ENCODE peak calls at places on chromosomes 5 and 9, in ten cellular contexts. P is right lobe of liver, Q is AG20443, M is amniotic epithelial cell, Y is NCI-H2107, U is right cardiac atrium, D is choroid plexus epithelial cell, A is CMK, G is transverse colon, E is lower lobe of right lung. K is an unnamed sample.

GRCh38 chr9:23123048-23123632 is 676.5 kb downstream of the DMRTA1 start:
- DNase-seq in P (no peak), Q (peak; percentile 30), M (peak; percentile 31), Y (no peak), U (peak; percentile 29), D (peak; percentile 33), A (no peak), G (peak; percentile 10), E (no peak), K (peak; percentile 15)

GRCh38 chr5:134246771-134247329 is 21.0 kb upstream of the PPP2CA start:
- DNase-seq in P (no peak), Q (no peak), M (peak; percentile 6), Y (no peak), U (peak; percentile 54), D (no peak), A (no peak), G (no peak), E (no peak), K (no peak)

GRCh38 chr5:76175051-76175666 is 92.0 kb downstream of the SV2C start:
- DNase-seq in P (no peak), Q (peak; percentile 68), M (peak; percentile 24), Y (no peak), U (peak; percentile 59), D (peak; percentile 78), A (peak; percentile 15), G (peak; percentile 71), E (no peak), K (peak; percentile 67)

GRCh38 chr9:73437758-73438157 is 286.1 kb downstream of the ANXA1 start:
- DNase-seq in P (no peak), Q (no peak), M (peak; percentile 31), Y (no peak), U (no peak), D (peak; percentile 4), A (no peak), G (no peak), E (no peak), K (no peak)

GRCh38 chr5:38431242-38431853 is 125.1 kb downstream of the LIFR start:
- DNase-seq in P (no peak), Q (no peak), M (no peak), Y (no peak), U (no peak), D (peak; percentile 51), A (no peak), G (no peak), E (no peak), K (no peak)

GRCh38 chr5:109409061-109409843 is 522 bp downstream of the PJA2 start:
- DNase-seq in P (peak; percentile 84), Q (peak; percentile 67), M (peak; percentile 78), Y (no peak), U (peak; percentile 87), D (peak; percentile 83), A (peak; percentile 66), G (peak; percentile 75), E (peak; percentile 83), K (peak; percentile 67)

GRCh38 chr5:123441408-123441807 is 18.2 kb upstream of the CEP120 start:
- DNase-seq in P (no peak), Q (no peak), M (no peak), Y (no peak), U (no peak), D (no peak), A (no peak), G (no peak), E (no peak), K (no peak)

GRCh38 chr5:34913072-34913471 is 2.2 kb downstream of the RAD1 start:
- DNase-seq in P (no peak), Q (peak; percentile 55), M (peak; percentile 84), Y (no peak), U (no peak), D (peak; percentile 64), A (no peak), G (no peak), E (no peak), K (no peak)

GRCh38 chr5:101637599-101637998 is 658.5 kb downstream of the SLCO4C1 start:
- DNase-seq in P (no peak), Q (no peak), M (no peak), Y (no peak), U (no peak), D (no peak), A (no peak), G (no peak), E (no peak), K (no peak)

GRCh38 chr9:74379718-74380117 is 117.4 kb upstream of the RORB start:
- DNase-seq in P (peak; percentile 50), Q (no peak), M (peak; percentile 28), Y (peak; percentile 5), U (no peak), D (peak; percentile 69), A (no peak), G (no peak), E (no peak), K (peak; percentile 48)

GRCh38 chr5:39379683-39380082 is 15.4 kb upstream of the C9 start:
- DNase-seq in P (no peak), Q (no peak), M (no peak), Y (no peak), U (no peak), D (peak; percentile 30), A (no peak), G (no peak), E (no peak), K (no peak)

GRCh38 chr5:4765411-4765810 is 374.7 kb upstream of the ADAMTS16 start:
- DNase-seq in P (no peak), Q (no peak), M (no peak), Y (no peak), U (no peak), D (no peak), A (no peak), G (no peak), E (no peak), K (no peak)

GRCh38 chr5:164204338-164204946 is 699.0 kb downstream of the MAT2B start:
- DNase-seq in P (no peak), Q (no peak), M (peak; percentile 81), Y (no peak), U (no peak), D (peak; percentile 77), A (no peak), G (no peak), E (no peak), K (no peak)

GRCh38 chr5:39256472-39256871 is 37.1 kb upstream of the FYB1 start:
- DNase-seq in P (no peak), Q (peak; percentile 75), M (peak; percentile 82), Y (no peak), U (no peak), D (peak; percentile 87), A (no peak), G (peak; percentile 16), E (no peak), K (no peak)

GRCh38 chr5:179505636-179506261 is 44.6 kb upstream of the RUFY1 start:
- DNase-seq in P (no peak), Q (no peak), M (no peak), Y (no peak), U (no peak), D (no peak), A (no peak), G (no peak), E (no peak), K (no peak)

GRCh38 chr9:134344068-134344820 is 18.0 kb downstream of the RXRA start:
- DNase-seq in P (peak; percentile 82), Q (peak; percentile 64), M (no peak), Y (no peak), U (peak; percentile 91), D (no peak), A (no peak), G (peak; percentile 50), E (peak; percentile 78), K (no peak)